ENCODE peak calls at places on chromosome 13, in eight cellular contexts. A is transverse colon; J is NT2/D1; U is prostate gland; I is mesendoderm; V is psoas muscle; H is CD8-positive, alpha-beta T cell; X is tibial nerve. F is an unnamed sample.
A peak's percentile ranks its signal among the peaks of the same experiment; 100 is the strongest.

GRCh38 chr13:40329682-40330485 is 336.6 kb downstream of the FOXO1 start:
- DNase-seq in I (no peak), J (no peak), H (no peak), U (no peak), A (no peak), V (no peak), X (no peak), F (no peak)

GRCh38 chr13:20401958-20402856 is 123.5 kb downstream of the CRYL1 start:
- DNase-seq in U (no peak), H (no peak), X (no peak), V (no peak), I (peak; percentile 85), A (no peak), J (no peak), F (no peak)

GRCh38 chr13:42526276-42526675 is 47.7 kb upstream of the TNFSF11 start:
- DNase-seq in I (no peak), A (no peak), J (no peak), X (no peak), V (no peak), U (no peak), H (no peak), F (no peak)

GRCh38 chr13:19782049-19782726 is 557 bp downstream of the PSPC1 start:
- DNase-seq in A (peak; percentile 61), J (peak; percentile 8), U (peak; percentile 34), H (peak; percentile 46), V (peak; percentile 65), I (peak; percentile 51), X (peak; percentile 36), F (peak; percentile 47)

GRCh38 chr13:108269601-108270328 is at the start of gene TNFSF13B:
- DNase-seq in J (no peak), V (peak; percentile 24), X (no peak), U (no peak), H (peak; percentile 18), A (peak; percentile 57), I (peak; percentile 74), F (no peak)

GRCh38 chr13:76812206-76812882 is 73.9 kb downstream of the KCTD12 start:
- DNase-seq in U (no peak), V (peak; percentile 52), H (no peak), J (no peak), I (no peak), X (peak; percentile 60), A (no peak), F (no peak)

GRCh38 chr13:23801141-23801540 is 88.1 kb downstream of the MIPEP start:
- DNase-seq in U (no peak), V (no peak), A (no peak), H (no peak), I (no peak), X (no peak), J (no peak), F (no peak)

GRCh38 chr13:33251131-33251629 is 34.4 kb downstream of the STARD13 start:
- DNase-seq in J (no peak), X (no peak), I (no peak), V (peak; percentile 34), A (no peak), U (no peak), H (no peak), F (no peak)

GRCh38 chr13:51258612-51259358 is 36.6 kb downstream of the FAM124A start:
- DNase-seq in J (no peak), U (no peak), V (no peak), A (no peak), X (no peak), H (no peak), I (peak; percentile 72), F (no peak)

GRCh38 chr13:41696163-41697003 is 239.0 kb downstream of the RGCC start:
- DNase-seq in I (peak; percentile 97), U (peak; percentile 33), V (no peak), H (no peak), X (no peak), J (peak; percentile 32), A (no peak), F (no peak)

GRCh38 chr13:94369862-94370491 is 109.5 kb downstream of the DCT start:
- DNase-seq in V (no peak), U (peak; percentile 13), A (peak; percentile 7), I (no peak), J (no peak), X (no peak), H (no peak), F (no peak)

GRCh38 chr13:68261105-68261504 is 1031.0 kb upstream of the PCDH9 start:
- DNase-seq in H (no peak), X (no peak), A (no peak), J (peak; percentile 5), U (no peak), V (no peak), I (peak; percentile 53), F (no peak)

GRCh38 chr13:51731759-51732158 is 72.2 kb downstream of the DHRS12 start:
- DNase-seq in H (no peak), J (no peak), I (no peak), V (no peak), A (no peak), X (no peak), U (no peak), F (no peak)

GRCh38 chr13:112730157-112730671 is 40.4 kb downstream of the ATP11A start:
- DNase-seq in H (no peak), X (no peak), U (no peak), A (no peak), V (peak; percentile 43), I (no peak), J (no peak), F (no peak)
- H3K4me1 ChIP-seq in H (peaks cover 14% of the 10 kb centered on the region), X (peaks cover 12% of the 10 kb centered on the region), U (no peaks in the 10 kb centered on the region), A (peaks cover 6% of the 10 kb centered on the region), V (peaks cover 46% of the 10 kb centered on the region), I (peaks cover 4% of the 10 kb centered on the region), J (peaks cover 13% of the 10 kb centered on the region), F (peaks cover 18% of the 10 kb centered on the region)

GRCh38 chr13:45336025-45336800 is 4.8 kb downstream of the TPT1 start:
- DNase-seq in X (no peak), U (no peak), H (no peak), I (no peak), J (no peak), V (no peak), A (no peak), F (no peak)
- H3K4me1 ChIP-seq in X (peaks cover 86% of the 10 kb centered on the region), U (peaks cover 16% of the 10 kb centered on the region), H (peaks cover 74% of the 10 kb centered on the region), I (peaks cover 5% of the 10 kb centered on the region), J (no peaks in the 10 kb centered on the region), V (peaks cover 83% of the 10 kb centered on the region), A (peaks cover 74% of the 10 kb centered on the region), F (peaks cover 57% of the 10 kb centered on the region)

GRCh38 chr13:97224544-97225324 is 2.6 kb downstream of the MBNL2 start:
- DNase-seq in I (peak; percentile 81), A (peak; percentile 70), U (no peak), J (no peak), V (no peak), H (peak; percentile 28), X (peak; percentile 40), F (no peak)
- H3K4me1 ChIP-seq in I (peaks cover 3% of the 10 kb centered on the region), A (peaks cover 64% of the 10 kb centered on the region), U (peaks cover 4% of the 10 kb centered on the region), J (no peaks in the 10 kb centered on the region), V (peaks cover 40% of the 10 kb centered on the region), H (peaks cover 49% of the 10 kb centered on the region), X (peaks cover 61% of the 10 kb centered on the region), F (peaks cover 16% of the 10 kb centered on the region)

GRCh38 chr13:30832845-30833332 is 73.2 kb upstream of the MEDAG start:
- DNase-seq in X (no peak), H (no peak), A (peak; percentile 94), J (no peak), V (peak; percentile 51), I (peak; percentile 54), U (peak; percentile 95), F (no peak)
- H3K4me1 ChIP-seq in X (peaks cover 11% of the 10 kb centered on the region), H (no peaks in the 10 kb centered on the region), A (peaks cover 38% of the 10 kb centered on the region), J (peaks cover 2% of the 10 kb centered on the region), V (no peaks in the 10 kb centered on the region), I (peaks cover 5% of the 10 kb centered on the region), U (peaks cover 4% of the 10 kb centered on the region), F (no peaks in the 10 kb centered on the region)

DNA sequence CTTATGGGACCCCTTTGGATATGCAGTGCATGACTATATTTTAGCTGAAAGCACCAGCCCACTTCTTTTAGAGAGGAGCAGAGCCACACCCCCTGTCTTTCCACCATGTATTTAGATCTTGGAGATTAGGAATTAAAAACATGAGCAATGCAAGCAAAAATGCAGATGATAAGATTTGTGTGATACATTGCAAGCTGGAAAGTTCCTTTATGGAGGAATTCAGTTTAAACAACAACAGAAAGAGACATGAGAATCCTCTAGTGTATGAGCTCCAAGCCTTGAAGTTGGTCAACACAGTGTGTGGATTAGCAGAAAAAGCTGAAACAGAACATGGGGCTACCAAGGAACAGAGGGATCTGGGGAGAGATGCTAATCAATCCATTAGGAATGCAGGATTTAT is 529.8 kb upstream of the NBEA start:
- DNase-seq in H (no peak), X (no peak), J (no peak), U (no peak), A (no peak), I (no peak), V (no peak), F (no peak)
- H3K4me1 ChIP-seq in H (no peaks in the 10 kb centered on the region), X (no peaks in the 10 kb centered on the region), J (no peaks in the 10 kb centered on the region), U (no peaks in the 10 kb centered on the region), A (no peaks in the 10 kb centered on the region), I (no peaks in the 10 kb centered on the region), V (no peaks in the 10 kb centered on the region), F (no peaks in the 10 kb centered on the region)